ENCODE peak calls at places on chromosomes 16 and 17, in seven cellular contexts. M is mucosa of descending colon, E is pancreas, S is endodermal cell, I is astrocyte, X is mammary epithelial cell, Q is NB4. R is an unnamed sample.

GRCh38 chr17:65243838-65244237 is 106.7 kb downstream of the RGS9 start:
- DNase-seq in M (no peak), E (no peak), S (peak), I (peak), X (peak), Q (no peak), R (peak)

GRCh38 chr16:28821874-28822519 is 802 bp upstream of the ATXN2L start:
- DNase-seq in M (no peak), E (no peak), S (peak), I (no peak), X (no peak), Q (peak), R (no peak)

GRCh38 chr17:49873466-49873865 is 25.6 kb upstream of the TAC4 start:
- DNase-seq in M (no peak), E (no peak), S (no peak), I (no peak), X (no peak), Q (no peak), R (no peak)

GRCh38 chr16:77373726-77374125 is 61.1 kb downstream of the ADAMTS18 start:
- DNase-seq in M (no peak), E (no peak), S (peak), I (no peak), X (no peak), Q (no peak), R (no peak)

GRCh38 chr16:15770107-15770506 is 86.7 kb downstream of the MYH11 start:
- DNase-seq in M (no peak), E (no peak), S (no peak), I (peak), X (no peak), Q (no peak), R (no peak)

GRCh38 chr16:35689764-35690163 is 2230.4 kb downstream of the TP53TG3F start:
- DNase-seq in M (no peak), E (no peak), S (no peak), I (no peak), X (no peak), Q (no peak), R (no peak)

GRCh38 chr17:75633484-75634375 is 496 bp downstream of the SMIM5 start:
- DNase-seq in M (peak), E (peak), S (peak), I (peak), X (peak), Q (peak), R (peak)

GRCh38 chr16:9836118-9836736 is 346.0 kb downstream of the GRIN2A start:
- DNase-seq in M (peak), E (peak), S (peak), I (peak), X (no peak), Q (peak), R (peak)

GRCh38 chr17:29929006-29929543 is 953 bp downstream of the SSH2 start:
- DNase-seq in M (peak), E (peak), S (peak), I (peak), X (peak), Q (peak), R (no peak)

GRCh38 chr16:56860226-56861020 is 4.6 kb upstream of the SLC12A3 start:
- DNase-seq in M (no peak), E (no peak), S (no peak), I (no peak), X (no peak), Q (peak), R (no peak)

GRCh38 chr16:64771273-64771672 is 350.6 kb downstream of the CDH11 start:
- DNase-seq in M (no peak), E (no peak), S (no peak), I (no peak), X (no peak), Q (no peak), R (no peak)

GRCh38 chr17:79795795-79796569 is 895 bp downstream of the CBX8 start:
- DNase-seq in M (no peak), E (no peak), S (peak), I (no peak), X (no peak), Q (peak), R (no peak)

GRCh38 chr17:58513913-58514794 is at the start of gene MTMR4:
- DNase-seq in M (peak), E (peak), S (peak), I (peak), X (peak), Q (peak), R (peak)

GRCh38 chr17:45430738-45431530 is 1.7 kb downstream of the ARHGAP27 start:
- DNase-seq in M (peak), E (peak), S (peak), I (no peak), X (no peak), Q (peak), R (no peak)

GRCh38 chr17:78665952-78666920 is 89.0 kb upstream of the DNAH17 start:
- DNase-seq in M (peak), E (no peak), S (no peak), I (no peak), X (no peak), Q (peak), R (peak)

DNA sequence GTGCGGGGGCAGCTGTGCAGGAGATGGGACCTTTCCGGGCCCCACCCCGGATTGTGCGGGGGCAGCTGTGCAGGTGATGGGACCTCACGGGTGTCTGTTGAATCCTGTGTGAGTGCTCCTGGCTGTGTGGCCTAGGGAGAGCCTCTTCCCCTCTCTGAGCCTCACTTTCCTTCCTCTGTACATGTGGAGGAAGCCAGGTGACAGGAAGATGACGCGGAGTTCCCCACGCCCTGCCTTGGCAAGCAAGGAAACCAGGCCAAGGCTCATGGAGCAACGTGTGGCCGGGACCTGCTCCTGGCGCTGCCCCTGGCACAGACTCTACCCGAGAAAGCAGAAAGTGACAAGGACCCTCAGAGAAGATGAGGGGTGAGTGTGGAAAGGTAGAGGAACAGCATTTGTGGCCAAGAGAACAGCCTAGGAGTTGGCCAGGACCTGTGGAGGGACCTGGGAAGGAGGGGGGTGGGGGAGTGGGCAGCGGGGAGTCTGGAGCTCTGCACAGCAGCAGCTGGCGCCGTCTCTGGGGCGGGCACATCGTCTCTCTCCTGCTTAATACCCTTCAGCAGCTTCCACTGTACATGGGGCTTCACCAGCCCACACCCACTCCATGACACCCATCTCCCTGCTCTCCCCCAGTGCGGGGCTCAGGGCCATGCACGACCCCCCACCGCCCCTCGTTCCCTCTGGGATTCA is 38.4 kb upstream of the PABPN1L start:
- DNase-seq in M (no peak), E (no peak), S (no peak), I (no peak), X (no peak), Q (no peak), R (no peak)
- TF ChIP-seq CTCF in M (no peak), E (no peak), S (no peak), I (no peak), X (no peak), Q (no peak), R (no peak)

GRCh38 chr16:87584271-87584670 is 18.0 kb upstream of the JPH3 start:
- DNase-seq in M (no peak), E (no peak), S (no peak), I (peak), X (no peak), Q (no peak), R (no peak)

GRCh38 chr16:87583453-87584131 is 18.7 kb upstream of the JPH3 start:
- DNase-seq in M (no peak), E (no peak), S (no peak), I (peak), X (no peak), Q (no peak), R (peak)

GRCh38 chr16:87581867-87582220 is 20.5 kb upstream of the JPH3 start:
- DNase-seq in M (peak), E (peak), S (no peak), I (peak), X (peak), Q (peak), R (peak)

GRCh38 chr16:87582221-87582965 is 19.9 kb upstream of the JPH3 start:
- DNase-seq in M (peak), E (no peak), S (no peak), I (peak), X (no peak), Q (peak), R (peak)

GRCh38 chr16:87582966-87583325 is 19.4 kb upstream of the JPH3 start:
- DNase-seq in M (no peak), E (no peak), S (no peak), I (no peak), X (no peak), Q (no peak), R (no peak)
- H3K4me3 ChIP-seq in M (no peak), E (no peak), S (no peak), I (no peak), X (no peak), Q (no peak), R (no peak)

DNA sequence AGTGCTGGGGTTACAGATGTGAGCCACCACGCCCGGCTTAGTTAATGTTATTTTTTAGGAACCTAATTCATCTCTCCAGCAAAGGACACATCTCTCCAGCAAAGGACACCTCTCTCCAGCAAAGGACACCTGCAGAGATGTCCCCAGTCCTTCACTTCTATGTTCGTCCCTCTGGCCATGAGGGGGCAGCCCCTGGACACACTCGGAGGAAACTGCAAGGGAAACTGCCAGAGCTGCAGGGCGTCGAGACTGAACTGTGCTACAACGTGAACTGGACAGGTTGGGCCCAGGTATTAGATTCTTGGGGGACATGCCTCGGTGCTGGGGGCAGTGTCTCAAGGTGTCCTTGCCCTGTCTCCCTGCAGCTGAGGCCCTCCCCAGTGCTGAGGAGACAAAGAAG is 4.7 kb downstream of the PFAS start:
- DNase-seq in M (peak), E (peak), S (peak), I (no peak), X (no peak), Q (no peak), R (no peak)
- TF ChIP-seq CTCF in M (no peak), E (peak), S (peak), I (no peak), X (no peak), Q (no peak), R (peak)

DNA sequence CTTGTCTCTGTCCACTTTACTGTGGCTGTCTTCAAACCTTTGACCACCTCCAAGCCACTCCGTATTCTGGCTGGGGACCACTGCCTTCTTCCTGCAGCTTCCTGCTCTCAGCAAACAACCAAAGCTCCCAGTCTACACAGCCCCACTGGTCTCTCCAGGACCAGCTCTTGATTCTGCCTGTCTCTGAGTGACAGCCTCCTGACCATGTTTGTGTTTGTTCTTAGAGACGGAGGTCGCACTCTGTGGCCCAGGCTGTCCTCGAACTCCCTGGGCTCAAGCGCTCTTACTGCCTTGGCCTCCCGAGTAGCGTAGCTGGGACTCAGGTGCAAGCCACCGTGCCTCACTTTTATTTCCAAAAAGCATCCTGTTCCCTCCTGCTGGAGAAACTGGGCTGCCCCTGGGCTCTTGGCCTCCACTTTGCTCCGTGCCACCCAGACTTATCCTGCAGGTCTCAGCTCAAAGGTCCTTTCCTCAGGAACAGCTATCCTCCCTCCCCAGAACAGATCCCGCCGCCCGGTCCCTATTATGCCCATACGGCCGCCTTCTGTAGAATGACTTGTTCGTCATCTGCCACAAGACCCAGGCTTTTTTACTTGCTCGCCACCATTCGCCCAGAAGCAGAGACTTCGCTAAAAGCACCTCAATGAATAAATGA is 9.1 kb downstream of the MNT start:
- DNase-seq in M (no peak), E (no peak), S (no peak), I (no peak), X (no peak), Q (no peak), R (no peak)
- H3K4me3 ChIP-seq in M (no peak), E (no peak), S (peak), I (peak), X (peak), Q (peak), R (peak)

DNA sequence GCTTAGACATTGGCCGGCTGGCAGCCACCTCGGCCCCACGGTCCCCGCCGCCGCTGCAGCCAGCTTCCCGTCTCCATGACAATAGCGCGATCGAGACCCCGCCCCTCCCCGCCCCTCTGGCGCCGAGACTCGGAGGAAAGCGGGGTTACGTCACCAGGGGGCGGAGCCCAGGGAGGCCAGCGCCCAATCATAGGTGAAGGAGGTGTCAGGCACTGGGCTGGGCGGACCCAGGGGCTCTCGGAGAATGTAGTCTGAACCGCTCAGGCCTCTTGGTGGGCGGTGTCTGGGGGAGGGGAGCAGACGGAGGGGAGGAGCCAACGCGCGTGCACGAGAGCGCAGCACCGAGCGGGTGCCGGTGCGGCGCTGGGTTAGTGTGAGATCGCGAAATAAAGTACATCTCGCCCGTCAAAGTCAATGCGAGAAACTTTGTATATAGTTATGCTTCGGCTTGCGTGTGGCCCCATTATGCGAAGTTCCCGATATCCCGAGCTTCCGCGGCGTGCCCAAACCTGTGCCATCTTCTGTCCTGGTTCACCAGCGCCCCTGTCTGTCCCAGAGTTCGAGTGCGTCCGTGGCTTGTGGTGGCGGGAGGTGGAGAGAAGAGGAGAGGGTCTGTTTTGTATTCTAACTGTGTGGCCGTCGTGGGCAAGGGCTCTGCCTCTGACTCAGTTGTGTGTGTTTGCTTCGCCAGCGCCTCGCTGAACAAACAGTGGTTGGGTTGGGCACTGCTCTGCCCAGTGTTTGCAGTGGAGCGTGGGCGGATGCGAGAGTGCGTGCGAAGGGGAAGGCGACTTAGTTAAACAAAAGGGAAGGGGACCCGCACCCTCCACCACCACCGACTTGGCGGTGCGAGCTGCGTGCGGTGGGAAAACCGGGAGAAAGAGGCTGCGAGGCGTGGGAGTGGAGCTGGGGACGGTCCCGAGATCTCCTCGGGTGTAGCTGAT is 1.3 kb upstream of the IRX5 start:
- DNase-seq in M (peak), E (peak), S (peak), I (peak), X (peak), Q (peak), R (peak)
- TF ChIP-seq CTCF in M (no peak), E (no peak), S (peak), I (no peak), X (peak), Q (no peak), R (peak)

GRCh38 chr16:2022723-2023097 is 3.1 kb downstream of the NPW start:
- DNase-seq in M (no peak), E (no peak), S (peak), I (peak), X (peak), Q (no peak), R (peak)
- H3K4me3 ChIP-seq in M (no peak), E (no peak), S (peak), I (peak), X (peak), Q (no peak), R (peak)

DNA sequence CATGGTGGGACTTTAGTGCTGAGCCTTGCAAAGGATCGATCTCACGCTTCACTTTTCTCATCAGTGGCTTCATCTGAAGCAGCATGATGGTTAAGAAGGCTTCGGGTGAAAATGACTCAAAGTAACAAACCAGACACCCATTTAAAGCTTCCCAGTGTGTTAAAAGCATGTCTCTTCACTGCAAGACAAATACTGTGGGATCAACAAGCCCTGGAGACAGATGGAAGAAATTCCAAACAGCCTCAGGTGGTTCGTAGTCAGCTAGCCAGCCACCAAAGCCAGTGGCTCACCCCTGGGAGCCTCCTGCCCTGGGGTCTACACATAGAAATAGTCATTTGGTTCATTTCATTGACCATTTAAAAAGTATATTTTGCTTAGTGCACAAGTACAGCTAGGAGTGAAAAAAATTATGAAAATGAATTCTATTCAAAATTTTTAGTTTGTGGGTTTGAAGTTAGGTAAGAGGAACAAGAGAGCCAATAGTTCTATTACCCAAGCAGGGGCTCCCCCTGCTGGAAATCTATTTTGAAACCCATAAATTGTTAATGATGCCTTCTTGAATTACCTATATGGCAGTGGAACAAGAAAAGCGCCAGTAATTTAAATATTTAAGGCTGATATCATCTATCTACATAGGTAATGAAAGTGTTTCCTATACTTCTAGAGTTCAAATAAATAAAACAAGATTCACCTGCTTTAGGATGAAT is 51.6 kb downstream of the PMP22 start:
- DNase-seq in M (no peak), E (no peak), S (peak), I (no peak), X (no peak), Q (peak), R (peak)
- TF ChIP-seq CTCF in M (no peak), E (no peak), S (peak), I (peak), X (peak), Q (peak), R (peak)

GRCh38 chr17:77109159-77110005 is 31.4 kb upstream of the SEC14L1 start:
- DNase-seq in M (no peak), E (no peak), S (no peak), I (no peak), X (no peak), Q (no peak), R (no peak)
- H3K4me3 ChIP-seq in M (no peak), E (no peak), S (no peak), I (no peak), X (no peak), Q (no peak), R (no peak)

R was measured in AG10803.